ENCODE peak calls at places on chromosomes 7 and 10, in four cellular contexts. S, D, N and Y are unnamed samples.
A peak's percentile ranks its signal among the peaks of the same experiment; 100 is the strongest.

GRCh38 chr7:148050492-148051158 is 539.9 kb upstream of the C7orf33 start:
- DNase-seq in S (no peak), D (no peak), N (no peak), Y (no peak)

GRCh38 chr7:55473935-55474334 is 98.4 kb downstream of the VOPP1 start:
- DNase-seq in S (peak; percentile 15), D (no peak), N (no peak), Y (no peak)

GRCh38 chr10:58830748-58831147 is 318.1 kb downstream of the BICC1 start:
- DNase-seq in S (no peak), D (no peak), N (no peak), Y (no peak)

GRCh38 chr7:140190588-140190987 is 13.8 kb upstream of the KDM7A start:
- DNase-seq in S (no peak), D (no peak), N (no peak), Y (no peak)

GRCh38 chr10:1807196-1807595 is 69.9 kb upstream of the ADARB2 start:
- DNase-seq in S (no peak), D (no peak), N (no peak), Y (no peak)

GRCh38 chr7:79982151-79982770 is 152.4 kb upstream of the GNAI1 start:
- DNase-seq in S (no peak), D (no peak), N (no peak), Y (no peak)

GRCh38 chr10:100812978-100813377 is 67.6 kb downstream of the PAX2 start:
- DNase-seq in S (no peak), D (no peak), N (no peak), Y (no peak)

GRCh38 chr7:34191766-34192550 is 286.6 kb downstream of the BMPER start:
- DNase-seq in S (no peak), D (no peak), N (no peak), Y (no peak)

GRCh38 chr10:77974396-77975074 is 48.0 kb upstream of the DLG5 start:
- DNase-seq in S (peak; percentile 44), D (peak; percentile 20), N (no peak), Y (peak; percentile 16)

GRCh38 chr10:15158448-15158847 is 10.0 kb downstream of the NMT2 start:
- DNase-seq in S (no peak), D (no peak), N (no peak), Y (no peak)

GRCh38 chr7:108294595-108294994 is 161.6 kb downstream of the NRCAM start:
- DNase-seq in S (no peak), D (no peak), N (no peak), Y (peak; percentile 54)

GRCh38 chr10:131897297-131897899 is 3.4 kb upstream of the PPP2R2D start:
- DNase-seq in S (no peak), D (no peak), N (no peak), Y (peak; percentile 96)

GRCh38 chr10:90935581-90936292 is 14.8 kb upstream of the ANKRD1 start:
- DNase-seq in S (no peak), D (no peak), N (no peak), Y (no peak)

GRCh38 chr7:108972009-108972408 is 402.3 kb downstream of the DNAJB9 start:
- DNase-seq in S (peak; percentile 27), D (no peak), N (no peak), Y (no peak)

GRCh38 chr10:23413629-23414089 is 25.2 kb upstream of the OTUD1 start:
- DNase-seq in S (no peak), D (no peak), N (no peak), Y (no peak)

GRCh38 chr7:29102554-29103151 is 43.7 kb downstream of the CPVL start:
- DNase-seq in S (peak; percentile 67), D (peak; percentile 74), N (peak; percentile 66), Y (peak; percentile 49)

GRCh38 chr10:1406976-1407945 is 330.1 kb downstream of the ADARB2 start:
- DNase-seq in S (peak; percentile 16), D (no peak), N (no peak), Y (no peak)

GRCh38 chr7:33854178-33854577 is 51.2 kb upstream of the BMPER start:
- DNase-seq in S (no peak), D (no peak), N (no peak), Y (no peak)

GRCh38 chr10:92891885-92892705 is 43.8 kb downstream of the EXOC6 start:
- DNase-seq in S (peak; percentile 51), D (peak; percentile 81), N (peak; percentile 81), Y (no peak)

GRCh38 chr7:129828989-129829676 is 123.6 kb downstream of the UBE2H start:
- DNase-seq in S (no peak), D (no peak), N (no peak), Y (peak; percentile 77)

GRCh38 chr10:64211466-64211865 is 690.3 kb downstream of the REEP3 start:
- DNase-seq in S (no peak), D (no peak), N (no peak), Y (no peak)

GRCh38 chr7:121960678-121961461 is 87.9 kb downstream of the PTPRZ1 start:
- DNase-seq in S (no peak), D (no peak), N (no peak), Y (no peak)

GRCh38 chr10:132136689-132137088 is 50.1 kb upstream of the DPYSL4 start:
- DNase-seq in S (no peak), D (no peak), N (no peak), Y (no peak)

GRCh38 chr10:77478248-77478963 is 159.2 kb downstream of the KCNMA1 start:
- DNase-seq in S (no peak), D (no peak), N (no peak), Y (no peak)

GRCh38 chr7:88153378-88153777 is 66.5 kb downstream of the SRI start:
- DNase-seq in S (no peak), D (no peak), N (no peak), Y (no peak)

GRCh38 chr7:28052933-28053332 is 127.7 kb downstream of the JAZF1 start:
- DNase-seq in S (no peak), D (no peak), N (no peak), Y (no peak)

GRCh38 chr10:120632047-120632446 is 175.0 kb downstream of the PLPP4 start:
- DNase-seq in S (no peak), D (no peak), N (no peak), Y (no peak)

GRCh38 chr7:100884741-100885439 is 4.6 kb downstream of the UFSP1 start:
- DNase-seq in S (no peak), D (no peak), N (no peak), Y (peak; percentile 79)

GRCh38 chr7:46315891-46316290 is 394.8 kb upstream of the IGFBP3 start:
- DNase-seq in S (no peak), D (no peak), N (no peak), Y (no peak)

GRCh38 chr7:81280531-81280930 is 361.7 kb upstream of the SEMA3C start:
- DNase-seq in S (no peak), D (no peak), N (no peak), Y (no peak)

GRCh38 chr10:126458453-126458852 is 70.2 kb upstream of the ADAM12 start:
- DNase-seq in S (no peak), D (no peak), N (no peak), Y (no peak)

GRCh38 chr7:34136698-34137097 is 231.4 kb downstream of the BMPER start:
- DNase-seq in S (no peak), D (no peak), N (no peak), Y (no peak)

DNA sequence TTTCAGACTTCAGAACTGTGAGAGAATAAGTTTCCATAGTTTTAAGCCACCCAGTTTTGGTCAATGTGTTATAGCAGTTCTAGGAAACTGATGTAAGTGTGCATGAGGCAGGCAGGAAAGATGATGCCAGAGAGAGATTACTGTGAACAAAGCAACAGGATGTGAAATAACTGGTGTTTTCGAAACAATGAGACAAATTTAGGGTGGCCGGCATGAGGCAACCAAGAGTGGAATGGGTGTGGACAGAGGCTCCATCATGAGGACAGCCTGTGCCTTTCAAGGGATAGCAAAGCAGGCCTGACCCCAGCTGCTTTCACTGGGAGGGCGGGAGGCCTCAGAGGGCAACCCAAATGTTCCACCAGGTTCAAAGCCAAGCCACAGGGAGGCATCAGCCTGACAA is 67.3 kb upstream of the UCN3 start:
- DNase-seq in S (no peak), D (no peak), N (no peak), Y (peak; percentile 50)
- H3K27ac ChIP-seq in S (no peak overlapping the region), D (no peak overlapping the region), N (no peak overlapping the region), Y (peak overlapping the region; percentile 62)

DNA sequence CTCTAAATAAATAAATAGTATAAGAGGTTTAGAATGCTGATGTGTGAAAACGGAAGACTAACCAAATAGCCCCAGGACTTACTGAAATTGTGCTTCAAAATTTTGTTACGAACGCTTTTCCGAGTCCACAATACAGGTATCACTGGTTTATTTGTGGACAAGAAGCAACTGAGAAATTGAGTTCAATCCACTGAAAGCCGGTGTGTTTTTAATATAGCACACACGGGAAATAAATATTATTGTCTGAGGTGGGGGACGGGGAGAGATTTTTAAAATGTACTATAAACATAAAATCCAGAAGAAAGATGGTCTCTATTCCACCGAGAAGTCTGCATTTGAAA is 598 bp downstream of the SLC16A12 start:
- DNase-seq in S (no peak), D (no peak), N (no peak), Y (no peak)
- H3K4me3 ChIP-seq in S (peak overlapping the region; percentile 52), D (peak overlapping the region; percentile 31), N (peak overlapping the region; percentile 50), Y (no peak overlapping the region)

GRCh38 chr7:104923010-104923421 is 91.0 kb upstream of the KMT2E start:
- DNase-seq in S (peak; percentile 80), D (peak; percentile 89), N (no peak), Y (peak; percentile 86)
- TF ChIP-seq POLR2AphosphoS5 in S (peak; percentile 50), D (peak; percentile 74), N (no peak), Y (no peak)

GRCh38 chr10:71370031-71370430 is 26.7 kb upstream of the CDH23 start:
- DNase-seq in S (no peak), D (no peak), N (no peak), Y (no peak)

GRCh38 chr10:71374481-71375233 is 22.1 kb upstream of the CDH23 start:
- DNase-seq in S (no peak), D (no peak), N (no peak), Y (no peak)

GRCh38 chr10:71372882-71373495 is 23.7 kb upstream of the CDH23 start:
- DNase-seq in S (no peak), D (no peak), N (no peak), Y (no peak)

GRCh38 chr10:71369602-71370001 is 27.1 kb upstream of the CDH23 start:
- DNase-seq in S (no peak), D (no peak), N (no peak), Y (no peak)

DNA sequence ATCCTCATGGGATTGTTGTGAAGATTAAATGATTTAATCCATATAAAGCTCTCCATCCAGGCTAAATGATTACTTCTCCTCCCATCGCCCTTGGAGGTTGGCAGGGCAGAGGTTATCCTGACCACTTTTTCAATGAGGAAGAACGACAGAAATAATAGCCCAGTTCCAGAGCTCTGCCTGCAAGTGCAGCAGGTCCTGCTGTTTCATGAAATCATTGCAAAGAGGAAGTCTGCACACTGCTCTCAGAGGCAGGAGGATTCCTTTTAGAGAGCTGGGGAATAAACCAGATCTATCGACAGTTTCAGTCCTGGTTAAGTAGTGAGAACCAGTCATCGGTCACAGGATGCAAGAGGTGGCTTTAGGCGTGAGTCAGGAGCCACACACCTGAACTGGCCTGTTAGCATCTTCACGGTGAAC is 25.0 kb upstream of the CDH23 start:
- DNase-seq in S (no peak), D (no peak), N (no peak), Y (peak; percentile 47)
- H3K27ac ChIP-seq in S (no peak overlapping the region), D (no peak overlapping the region), N (no peak overlapping the region), Y (no peak overlapping the region)

DNA sequence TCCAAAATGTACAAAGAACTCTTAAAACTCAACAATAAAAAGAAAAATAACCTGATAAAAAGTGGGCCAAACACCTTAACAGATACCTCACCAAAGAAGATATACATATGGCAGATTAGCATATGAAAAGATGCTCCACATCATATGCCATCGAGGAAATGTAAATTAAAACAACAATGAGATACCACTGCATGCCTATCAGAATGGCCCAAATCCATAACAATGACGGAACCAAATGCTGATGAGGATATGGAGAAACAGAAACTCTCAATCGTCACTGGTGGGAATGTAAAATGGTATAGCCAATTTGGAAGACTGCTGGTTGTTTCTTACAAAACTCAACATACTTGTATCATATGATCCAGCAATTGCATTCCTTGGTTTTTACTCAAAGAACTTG is 319.9 kb downstream of the PHTF2 start:
- DNase-seq in S (no peak), D (no peak), N (no peak), Y (no peak)
- H3K4me3 ChIP-seq in S (no peak overlapping the region), D (no peak overlapping the region), N (no peak overlapping the region), Y (no peak overlapping the region)